ENCODE peak calls at places on chromosomes 11 and 22, in seven cellular contexts. T is GM18507, N is endodermal cell, E is caudate nucleus, S is mammary epithelial cell, Q is HEK293T, F is pancreas. R is an unnamed sample.

GRCh38 chr11:118219696-118220095 is 5.1 kb downstream of the JAML start:
- DNase-seq in T (no peak), N (no peak), E (no peak), S (no peak), Q (no peak), F (no peak), R (no peak)

GRCh38 chr22:44807232-44807631 is 54.9 kb downstream of the ARHGAP8 start:
- DNase-seq in T (no peak), N (peak; percentile 90), E (no peak), S (no peak), Q (no peak), F (no peak), R (no peak)

GRCh38 chr11:15920856-15921629 is 435.3 kb downstream of the SOX6 start:
- DNase-seq in T (no peak), N (peak; percentile 37), E (no peak), S (peak; percentile 65), Q (no peak), F (no peak), R (no peak)

GRCh38 chr11:76166314-76166713 is 40.0 kb downstream of the WNT11 start:
- DNase-seq in T (no peak), N (peak; percentile 70), E (no peak), S (peak; percentile 2), Q (no peak), F (no peak), R (no peak)

GRCh38 chr11:48013269-48013901 is 33.0 kb downstream of the PTPRJ start:
- DNase-seq in T (no peak), N (no peak), E (no peak), S (no peak), Q (no peak), F (peak; percentile 70), R (peak; percentile 55)

GRCh38 chr22:18066181-18066859 is 11.5 kb upstream of the PEX26 start:
- DNase-seq in T (no peak), N (no peak), E (no peak), S (no peak), Q (no peak), F (no peak), R (no peak)

GRCh38 chr11:10925149-10925926 is 67.5 kb upstream of the ZBED5 start:
- DNase-seq in T (no peak), N (no peak), E (no peak), S (no peak), Q (no peak), F (no peak), R (no peak)

GRCh38 chr11:23725752-23726151 is 771.1 kb upstream of the LUZP2 start:
- DNase-seq in T (no peak), N (no peak), E (no peak), S (no peak), Q (no peak), F (no peak), R (no peak)

GRCh38 chr22:37231406-37232139 is 12.5 kb downstream of the RAC2 start:
- DNase-seq in T (no peak), N (peak; percentile 24), E (peak; percentile 24), S (no peak), Q (no peak), F (no peak), R (no peak)

GRCh38 chr22:46286941-46287872 is 9.5 kb upstream of the GTSE1 start:
- DNase-seq in T (no peak), N (no peak), E (no peak), S (no peak), Q (no peak), F (peak; percentile 93), R (no peak)

GRCh38 chr11:21472256-21472655 is 720.6 kb upstream of the ANO5 start:
- DNase-seq in T (no peak), N (no peak), E (no peak), S (peak; percentile 19), Q (no peak), F (no peak), R (no peak)

GRCh38 chr22:21074092-21074715 is 28.5 kb downstream of the LRRC74B start:
- DNase-seq in T (no peak), N (no peak), E (no peak), S (peak; percentile 77), Q (no peak), F (no peak), R (no peak)

GRCh38 chr11:68014157-68014965 is 4.2 kb downstream of the ALDH3B1 start:
- DNase-seq in T (no peak), N (no peak), E (no peak), S (peak; percentile 76), Q (no peak), F (peak; percentile 76), R (peak; percentile 90)

GRCh38 chr11:134544095-134544815 is 132.2 kb upstream of the B3GAT1 start:
- DNase-seq in T (no peak), N (no peak), E (no peak), S (no peak), Q (no peak), F (no peak), R (no peak)

GRCh38 chr22:17366830-17367229 is 2.4 kb upstream of the CECR2 start:
- DNase-seq in T (no peak), N (peak; percentile 94), E (no peak), S (no peak), Q (peak; percentile 82), F (no peak), R (no peak)

R was measured in mucosa of gallbladder.